ENCODE peak calls at places on chromosomes 3 and 15, in four cellular contexts. A is CD4-positive, alpha-beta T cell; Y is pancreas; Q is uterus. J is an unnamed sample.

GRCh38 chr3:9179826-9180763 is 69.4 kb downstream of the SRGAP3 start:
- DNase-seq in A (no peak), Y (no peak), Q (no peak), J (no peak)

GRCh38 chr15:45871121-45871855 is 236.5 kb downstream of the SQOR start:
- DNase-seq in A (no peak), Y (no peak), Q (no peak), J (no peak)

GRCh38 chr3:105965384-105965783 is 96.6 kb upstream of the CBLB start:
- DNase-seq in A (no peak), Y (no peak), Q (no peak), J (no peak)

GRCh38 chr3:142866841-142867631 is 21.8 kb downstream of the PCOLCE2 start:
- DNase-seq in A (no peak), Y (peak; percentile 27), Q (no peak), J (no peak)

GRCh38 chr15:48625126-48625525 is 20.4 kb downstream of the FBN1 start:
- DNase-seq in A (no peak), Y (no peak), Q (no peak), J (no peak)

GRCh38 chr15:98727115-98728040 is 79.0 kb downstream of the IGF1R start:
- DNase-seq in A (no peak), Y (peak; percentile 81), Q (peak; percentile 87), J (peak; percentile 86)

GRCh38 chr3:37861540-37862051 is at the start of gene CTDSPL:
- DNase-seq in A (no peak), Y (no peak), Q (peak; percentile 38), J (peak; percentile 56)

GRCh38 chr3:16504242-16504641 is 9.3 kb downstream of the RFTN1 start:
- DNase-seq in A (no peak), Y (no peak), Q (no peak), J (no peak)

GRCh38 chr3:30597131-30597768 is 9.2 kb upstream of the TGFBR2 start:
- DNase-seq in A (no peak), Y (peak; percentile 39), Q (peak; percentile 46), J (no peak)

GRCh38 chr15:63968700-63969099 is 77.6 kb downstream of the DAPK2 start:
- DNase-seq in A (no peak), Y (no peak), Q (no peak), J (no peak)

GRCh38 chr15:57950381-57950946 is 115.0 kb downstream of the ALDH1A2 start:
- DNase-seq in A (no peak), Y (peak; percentile 31), Q (no peak), J (no peak)

GRCh38 chr3:128438488-128439072 is 28.1 kb downstream of the DNAJB8 start:
- DNase-seq in A (no peak), Y (peak; percentile 21), Q (no peak), J (no peak)

GRCh38 chr3:187367561-187368103 is 553 bp upstream of the RTP4 start:
- DNase-seq in A (no peak), Y (peak; percentile 9), Q (no peak), J (peak; percentile 19)

GRCh38 chr3:38147434-38147833 is 9.0 kb downstream of the MYD88 start:
- DNase-seq in A (no peak), Y (no peak), Q (no peak), J (no peak)

GRCh38 chr15:83207622-83208356 is at the start of gene HDGFL3:
- DNase-seq in A (peak; percentile 8), Y (peak; percentile 56), Q (peak; percentile 70), J (peak; percentile 69)

GRCh38 chr3:10011644-10012043 is 14.6 kb upstream of the FANCD2 start:
- DNase-seq in A (no peak), Y (no peak), Q (peak; percentile 29), J (no peak)

GRCh38 chr3:50167069-50167781 is 12.1 kb downstream of the SEMA3F start:
- DNase-seq in A (no peak), Y (no peak), Q (no peak), J (no peak)

GRCh38 chr15:51323749-51324148 is 14.6 kb downstream of the CYP19A1 start:
- DNase-seq in A (no peak), Y (no peak), Q (no peak), J (no peak)

GRCh38 chr3:113698891-113699465 is 2.5 kb upstream of the USF3 start:
- DNase-seq in A (no peak), Y (no peak), Q (peak; percentile 22), J (no peak)

GRCh38 chr15:57485869-57486268 is 105.8 kb upstream of the MYZAP start:
- DNase-seq in A (no peak), Y (peak; percentile 81), Q (no peak), J (no peak)

GRCh38 chr15:68022061-68022460 is 32.1 kb upstream of the PIAS1 start:
- DNase-seq in A (no peak), Y (no peak), Q (peak; percentile 60), J (peak; percentile 32)

DNA sequence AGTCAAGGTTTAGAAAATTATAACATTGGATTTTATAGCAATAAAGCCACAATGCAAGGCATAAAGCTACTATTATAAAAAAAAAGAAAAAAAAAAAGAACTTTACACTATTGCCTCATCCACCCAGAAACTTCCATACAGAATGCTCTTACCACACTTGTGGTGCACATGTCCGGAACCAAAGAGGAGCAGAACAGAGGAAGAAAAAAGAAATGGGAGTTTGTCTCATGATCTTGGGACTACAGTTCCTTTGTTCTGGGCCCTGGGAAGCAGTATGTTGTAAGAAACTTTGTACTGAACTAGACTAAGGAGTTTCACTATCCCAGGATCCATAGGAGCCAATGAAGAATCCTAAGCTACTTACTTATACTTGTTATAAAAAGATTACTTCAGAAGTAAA is 36.2 kb downstream of the FMN1 start:
- DNase-seq in A (no peak), Y (no peak), Q (no peak), J (no peak)
- H3K27ac ChIP-seq in A (no peak overlapping the region), Y (no peak overlapping the region), Q (no peak overlapping the region), J (no peak overlapping the region)

DNA sequence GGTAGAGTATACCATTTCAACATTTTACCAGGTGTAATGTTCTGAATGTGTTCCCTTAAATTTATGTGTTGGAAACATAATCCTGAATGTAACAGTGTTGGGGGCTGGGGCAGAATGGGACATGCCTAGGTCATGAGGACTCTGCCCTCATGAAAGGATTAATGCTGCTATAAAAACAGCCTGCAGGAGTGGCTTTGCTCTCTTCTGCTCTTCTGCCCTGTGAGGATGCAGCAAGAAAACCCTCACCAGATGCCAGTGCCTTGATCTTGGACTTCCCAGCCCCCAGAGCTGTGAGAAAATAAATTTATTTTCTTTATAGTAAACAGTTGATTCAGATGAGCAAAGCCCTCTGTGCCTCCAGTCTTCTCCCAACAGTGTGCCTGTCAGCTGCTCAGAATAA is 326.0 kb upstream of the ONECUT1 start:
- DNase-seq in A (no peak), Y (no peak), Q (no peak), J (no peak)
- H3K27ac ChIP-seq in A (no peak overlapping the region), Y (no peak overlapping the region), Q (no peak overlapping the region), J (no peak overlapping the region)

DNA sequence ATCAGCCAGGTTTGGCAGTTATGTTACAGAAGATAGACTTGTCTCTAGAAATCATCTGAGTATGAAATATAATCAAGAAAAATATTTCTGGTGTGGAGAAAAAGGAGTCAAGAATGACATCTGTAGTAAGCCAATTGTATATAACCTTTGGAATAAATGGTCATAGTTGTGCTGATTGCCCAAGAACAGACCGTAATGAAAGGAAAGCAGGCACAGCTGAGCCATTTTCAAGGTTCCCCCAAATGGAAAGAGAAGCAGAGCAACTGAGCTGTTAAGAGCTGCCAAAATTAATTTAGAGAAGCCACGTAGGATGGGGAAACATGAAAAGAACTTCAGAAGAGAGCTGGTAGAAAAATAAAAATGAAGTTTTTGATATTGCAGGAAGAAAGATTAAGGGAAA is 26.6 kb downstream of the GOLM2 start:
- DNase-seq in A (no peak), Y (no peak), Q (no peak), J (no peak)
- H3K27ac ChIP-seq in A (no peak overlapping the region), Y (no peak overlapping the region), Q (no peak overlapping the region), J (no peak overlapping the region)

GRCh38 chr3:196162679-196163078 is 48.5 kb downstream of the ZDHHC19 start:
- DNase-seq in A (no peak), Y (peak; percentile 36), Q (no peak), J (no peak)

GRCh38 chr3:196163212-196163611 is 48.0 kb downstream of the ZDHHC19 start:
- DNase-seq in A (no peak), Y (no peak), Q (no peak), J (no peak)

GRCh38 chr3:196159952-196160804 is 51.0 kb downstream of the ZDHHC19 start:
- DNase-seq in A (no peak), Y (peak; percentile 59), Q (no peak), J (no peak)

GRCh38 chr3:196156160-196156559 is 55.0 kb downstream of the ZDHHC19 start:
- DNase-seq in A (no peak), Y (no peak), Q (no peak), J (no peak)

DNA sequence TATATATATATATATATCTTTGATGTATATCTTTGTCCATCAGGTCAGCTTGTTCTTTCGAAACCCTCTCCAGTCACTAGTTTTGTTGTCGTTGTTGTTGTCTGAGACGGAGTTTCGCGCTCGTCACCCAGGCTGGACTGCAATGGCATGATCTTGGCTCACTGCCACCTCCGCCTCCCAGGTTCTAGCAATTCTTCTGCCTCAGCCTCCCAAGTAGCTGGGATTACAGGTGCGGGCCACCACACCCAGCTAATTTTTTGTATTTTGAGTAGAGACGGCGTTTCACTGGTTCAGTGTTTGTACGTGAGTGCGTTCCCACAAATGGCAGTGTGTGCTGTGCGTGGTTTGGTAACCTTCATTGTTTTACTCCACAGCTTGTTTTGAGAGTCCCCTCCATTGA is 51.7 kb downstream of the ZDHHC19 start:
- DNase-seq in A (no peak), Y (no peak), Q (no peak), J (no peak)
- H3K27ac ChIP-seq in A (no peak overlapping the region), Y (peak overlapping the region; percentile 78), Q (no peak overlapping the region), J (no peak overlapping the region)

GRCh38 chr15:25737218-25737643 is 125.9 kb downstream of the ATP10A start:
- DNase-seq in A (no peak), Y (no peak), Q (no peak), J (peak; percentile 62)

GRCh38 chr15:25736451-25736850 is 126.7 kb downstream of the ATP10A start:
- DNase-seq in A (no peak), Y (no peak), Q (no peak), J (no peak)

GRCh38 chr15:25734680-25735355 is 128.3 kb downstream of the ATP10A start:
- DNase-seq in A (no peak), Y (no peak), Q (no peak), J (no peak)

GRCh38 chr15:25733856-25734679 is 129.1 kb downstream of the ATP10A start:
- DNase-seq in A (no peak), Y (no peak), Q (no peak), J (no peak)

DNA sequence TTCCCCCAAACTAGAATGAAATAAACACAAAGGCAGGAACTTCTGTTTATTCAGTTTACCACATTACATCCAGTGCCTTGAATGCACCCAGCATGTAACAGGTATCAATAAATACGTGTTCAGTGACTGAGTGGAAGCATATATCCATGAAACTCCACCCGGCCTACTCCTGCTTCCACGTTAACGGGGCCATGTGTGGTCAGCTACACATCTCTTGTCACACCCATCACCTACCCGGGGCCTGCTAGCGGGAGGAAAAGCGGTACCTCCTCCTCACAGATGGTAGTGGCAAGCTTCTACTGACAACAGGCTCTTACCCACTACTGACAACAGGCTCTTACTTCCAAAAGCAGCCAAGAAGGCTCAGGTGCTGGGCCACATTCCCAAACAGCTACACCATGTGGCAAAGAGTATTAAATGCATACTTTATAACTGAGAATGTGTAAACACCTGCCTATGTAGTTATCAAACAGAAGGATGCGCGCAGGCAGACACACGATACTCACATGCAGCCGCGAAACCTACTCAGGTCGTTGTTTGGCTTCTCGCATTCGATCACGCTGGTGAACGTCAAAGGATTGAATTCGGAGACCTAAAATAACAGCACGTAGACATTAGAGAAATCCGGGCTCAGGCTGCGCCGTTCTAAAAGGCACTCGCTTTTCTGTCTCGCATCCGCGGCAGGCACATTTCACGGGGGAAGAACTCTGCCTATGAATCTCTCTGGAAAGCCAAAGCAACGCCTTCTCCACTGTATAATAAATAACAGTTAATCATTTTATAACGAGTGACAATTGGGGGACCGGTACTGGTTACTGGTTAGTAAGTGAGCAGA is 127.4 kb downstream of the ATP10A start:
- DNase-seq in A (no peak), Y (no peak), Q (no peak), J (no peak)
- H3K27ac ChIP-seq in A (no peak overlapping the region), Y (no peak overlapping the region), Q (no peak overlapping the region), J (peak overlapping the region; percentile 56)